ENCODE peak calls at places on chromosome 10, in four cellular contexts. One of them, this sample, is unnamed.
A peak's percentile ranks its signal among the peaks of the same experiment; 100 is the strongest.

GRCh38 chr10:52451817-52452216 is 137.7 kb downstream of the DKK1 start:
- DNase-seq in left ventricle myocardium inferior: no peak
- DNase-seq in aorta: no peak
- DNase-seq in heart right ventricle: no peak
- DNase-seq in this sample: no peak

GRCh38 chr10:13743101-13743693 is 156.4 kb downstream of the PRPF18 start:
- DNase-seq in aorta: no peak
- DNase-seq in left ventricle myocardium inferior: no peak
- DNase-seq in heart right ventricle: peak; percentile 49
- DNase-seq in this sample: no peak

GRCh38 chr10:67473850-67474633 is 222.0 kb downstream of the CTNNA3 start:
- DNase-seq in left ventricle myocardium inferior: no peak
- DNase-seq in aorta: no peak
- DNase-seq in heart right ventricle: no peak
- DNase-seq in this sample: no peak

GRCh38 chr10:77983384-77984341 is 45.7 kb downstream of the POLR3A start:
- DNase-seq in aorta: no peak
- DNase-seq in heart right ventricle: no peak
- DNase-seq in left ventricle myocardium inferior: no peak
- DNase-seq in this sample: peak; percentile 42

GRCh38 chr10:89515031-89515841 is 20.2 kb downstream of the SLC16A12 start:
- DNase-seq in heart right ventricle: peak; percentile 65
- DNase-seq in aorta: no peak
- DNase-seq in left ventricle myocardium inferior: no peak
- DNase-seq in this sample: no peak

GRCh38 chr10:86711237-86711956 is 43.1 kb downstream of the LDB3 start:
- DNase-seq in aorta: peak; percentile 96
- DNase-seq in heart right ventricle: peak; percentile 84
- DNase-seq in left ventricle myocardium inferior: peak; percentile 89
- DNase-seq in this sample: peak; percentile 66

GRCh38 chr10:109737626-109738025 is 185.7 kb downstream of the XPNPEP1 start:
- DNase-seq in left ventricle myocardium inferior: no peak
- DNase-seq in aorta: no peak
- DNase-seq in heart right ventricle: no peak
- DNase-seq in this sample: no peak

GRCh38 chr10:110547139-110547761 is 20.2 kb upstream of the SMC3 start:
- DNase-seq in heart right ventricle: peak; percentile 12
- DNase-seq in left ventricle myocardium inferior: no peak
- DNase-seq in aorta: no peak
- DNase-seq in this sample: no peak

GRCh38 chr10:119131512-119132240 is 27.8 kb downstream of the DENND10 start:
- DNase-seq in heart right ventricle: no peak
- DNase-seq in left ventricle myocardium inferior: no peak
- DNase-seq in aorta: no peak
- DNase-seq in this sample: no peak

GRCh38 chr10:126969310-126969709 is 64.1 kb downstream of the DOCK1 start:
- DNase-seq in aorta: no peak
- DNase-seq in left ventricle myocardium inferior: no peak
- DNase-seq in heart right ventricle: no peak
- DNase-seq in this sample: no peak

GRCh38 chr10:107733328-107733727 is 568.8 kb upstream of the SORCS1 start:
- DNase-seq in heart right ventricle: no peak
- DNase-seq in aorta: no peak
- DNase-seq in left ventricle myocardium inferior: no peak
- DNase-seq in this sample: no peak

GRCh38 chr10:2619472-2619871 is 447.9 kb upstream of the PFKP start:
- DNase-seq in aorta: no peak
- DNase-seq in left ventricle myocardium inferior: no peak
- DNase-seq in heart right ventricle: no peak
- DNase-seq in this sample: no peak

DNA sequence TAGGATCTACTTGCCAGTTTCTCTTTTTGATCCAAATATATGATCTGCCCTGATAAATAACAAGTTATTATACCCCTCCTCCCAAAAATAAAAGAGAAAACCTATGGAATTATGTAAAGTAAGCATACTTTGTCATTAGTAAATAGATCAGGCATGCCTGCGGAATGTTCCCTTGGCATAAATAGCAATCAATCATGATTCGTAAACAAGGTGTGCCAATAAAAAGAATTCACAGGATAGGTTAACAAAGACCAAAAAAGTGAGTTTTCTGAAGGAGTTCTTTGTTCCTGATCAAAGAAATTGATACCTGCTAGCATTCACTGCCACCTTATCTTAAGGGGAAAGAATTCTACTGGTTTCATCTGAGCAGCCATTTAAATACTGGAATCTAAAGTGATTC is 11.9 kb downstream of the ITGB1 start:
- DNase-seq in left ventricle myocardium inferior: no peak
- DNase-seq in heart right ventricle: no peak
- DNase-seq in aorta: no peak
- DNase-seq in this sample: no peak
- H3K27ac ChIP-seq in left ventricle myocardium inferior: no peak overlapping the region
- H3K27ac ChIP-seq in heart right ventricle: no peak overlapping the region
- H3K27ac ChIP-seq in aorta: no peak overlapping the region
- H3K27ac ChIP-seq in this sample: no peak overlapping the region

GRCh38 chr10:69669408-69669807 is 39.4 kb downstream of the FAM241B start:
- DNase-seq in left ventricle myocardium inferior: no peak
- DNase-seq in heart right ventricle: no peak
- DNase-seq in aorta: no peak
- DNase-seq in this sample: no peak
- H3K27ac ChIP-seq in left ventricle myocardium inferior: no peak overlapping the region
- H3K27ac ChIP-seq in heart right ventricle: no peak overlapping the region
- H3K27ac ChIP-seq in aorta: no peak overlapping the region
- H3K27ac ChIP-seq in this sample: no peak overlapping the region

GRCh38 chr10:18136056-18136916 is 3.9 kb upstream of the CACNB2 start:
- DNase-seq in left ventricle myocardium inferior: no peak
- DNase-seq in aorta: no peak
- DNase-seq in heart right ventricle: no peak
- DNase-seq in this sample: no peak
- H3K27ac ChIP-seq in left ventricle myocardium inferior: no peak overlapping the region
- H3K27ac ChIP-seq in aorta: no peak overlapping the region
- H3K27ac ChIP-seq in heart right ventricle: no peak overlapping the region
- H3K27ac ChIP-seq in this sample: no peak overlapping the region

GRCh38 chr10:24703700-24704099 is 20.0 kb downstream of the ARHGAP21 start:
- DNase-seq in aorta: no peak
- DNase-seq in heart right ventricle: no peak
- DNase-seq in left ventricle myocardium inferior: no peak
- DNase-seq in this sample: no peak
- H3K27ac ChIP-seq in aorta: no peak overlapping the region
- H3K27ac ChIP-seq in heart right ventricle: no peak overlapping the region
- H3K27ac ChIP-seq in left ventricle myocardium inferior: no peak overlapping the region
- H3K27ac ChIP-seq in this sample: no peak overlapping the region

GRCh38 chr10:8331387-8331786 is 276.9 kb downstream of the GATA3 start:
- DNase-seq in heart right ventricle: no peak
- DNase-seq in left ventricle myocardium inferior: no peak
- DNase-seq in aorta: no peak
- DNase-seq in this sample: no peak
- H3K27ac ChIP-seq in heart right ventricle: no peak overlapping the region
- H3K27ac ChIP-seq in left ventricle myocardium inferior: no peak overlapping the region
- H3K27ac ChIP-seq in aorta: no peak overlapping the region
- H3K27ac ChIP-seq in this sample: no peak overlapping the region

GRCh38 chr10:49136525-49136924 is 2.7 kb upstream of the FAM170B start:
- DNase-seq in left ventricle myocardium inferior: no peak
- DNase-seq in aorta: no peak
- DNase-seq in heart right ventricle: no peak
- DNase-seq in this sample: no peak

GRCh38 chr10:49139866-49140195 is 6.0 kb upstream of the FAM170B start:
- DNase-seq in heart right ventricle: peak; percentile 0
- DNase-seq in left ventricle myocardium inferior: no peak
- DNase-seq in aorta: peak; percentile 74
- DNase-seq in this sample: no peak

GRCh38 chr10:49139000-49139865 is 5.4 kb upstream of the FAM170B start:
- DNase-seq in left ventricle myocardium inferior: no peak
- DNase-seq in aorta: no peak
- DNase-seq in heart right ventricle: peak; percentile 13
- DNase-seq in this sample: no peak

GRCh38 chr10:49140306-49141175 is 6.7 kb upstream of the FAM170B start:
- DNase-seq in left ventricle myocardium inferior: no peak
- DNase-seq in heart right ventricle: peak; percentile 2
- DNase-seq in aorta: no peak
- DNase-seq in this sample: no peak

DNA sequence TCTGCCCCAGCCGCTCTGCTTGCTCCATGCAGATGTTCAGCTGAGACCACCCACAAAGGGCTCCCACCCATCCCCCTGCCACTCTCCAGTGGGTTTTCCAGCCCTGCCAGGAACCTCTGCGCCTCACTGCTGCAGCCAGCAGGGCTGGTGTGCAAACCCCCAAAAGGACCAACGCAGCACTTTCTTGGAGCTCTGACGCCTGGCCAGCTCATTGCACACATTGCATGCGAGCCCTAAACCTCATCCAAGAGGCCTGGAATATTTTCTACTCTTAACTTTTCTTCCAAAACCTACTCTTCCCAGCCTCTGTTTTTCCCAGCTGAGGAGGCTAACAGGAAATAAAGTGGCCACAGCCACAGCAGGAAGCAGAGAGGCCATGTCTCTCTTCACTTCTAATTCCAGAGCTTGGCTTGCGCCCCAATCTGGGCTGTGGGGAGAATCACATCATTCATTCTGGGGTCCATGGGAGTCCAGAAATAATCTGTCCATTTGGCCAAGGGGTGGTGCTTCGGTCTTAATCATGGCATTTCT is 4.6 kb upstream of the FAM170B start:
- DNase-seq in heart right ventricle: peak; percentile 36
- DNase-seq in left ventricle myocardium inferior: peak; percentile 49
- DNase-seq in aorta: no peak
- DNase-seq in this sample: no peak
- H3K27ac ChIP-seq in heart right ventricle: peak overlapping the region; percentile 69
- H3K27ac ChIP-seq in left ventricle myocardium inferior: peak overlapping the region; percentile 68
- H3K27ac ChIP-seq in aorta: no peak overlapping the region
- H3K27ac ChIP-seq in this sample: no peak overlapping the region

DNA sequence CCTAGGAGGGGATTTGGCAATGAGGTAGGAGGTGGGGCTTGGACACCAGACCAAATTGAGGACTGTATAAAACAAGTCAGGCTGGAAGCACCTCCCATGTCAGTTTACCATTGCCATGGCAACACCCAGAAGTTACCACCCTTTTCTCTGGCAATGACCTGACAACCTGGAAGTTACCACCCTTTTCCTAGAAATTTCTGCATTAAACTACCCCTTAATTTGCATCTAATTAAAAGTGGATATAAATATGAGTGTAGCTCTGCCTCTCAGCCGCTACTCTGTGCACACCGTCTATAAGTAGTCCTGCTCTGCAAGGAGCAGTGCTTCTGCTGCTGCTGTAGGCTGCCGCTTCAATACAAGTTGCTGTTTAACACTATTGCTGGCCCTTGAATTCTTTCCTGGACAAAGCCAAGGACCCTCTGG is 7.9 kb upstream of the BLNK start:
- DNase-seq in heart right ventricle: no peak
- DNase-seq in left ventricle myocardium inferior: no peak
- DNase-seq in aorta: no peak
- DNase-seq in this sample: no peak
- H3K27ac ChIP-seq in heart right ventricle: no peak overlapping the region
- H3K27ac ChIP-seq in left ventricle myocardium inferior: no peak overlapping the region
- H3K27ac ChIP-seq in aorta: no peak overlapping the region
- H3K27ac ChIP-seq in this sample: no peak overlapping the region

DNA sequence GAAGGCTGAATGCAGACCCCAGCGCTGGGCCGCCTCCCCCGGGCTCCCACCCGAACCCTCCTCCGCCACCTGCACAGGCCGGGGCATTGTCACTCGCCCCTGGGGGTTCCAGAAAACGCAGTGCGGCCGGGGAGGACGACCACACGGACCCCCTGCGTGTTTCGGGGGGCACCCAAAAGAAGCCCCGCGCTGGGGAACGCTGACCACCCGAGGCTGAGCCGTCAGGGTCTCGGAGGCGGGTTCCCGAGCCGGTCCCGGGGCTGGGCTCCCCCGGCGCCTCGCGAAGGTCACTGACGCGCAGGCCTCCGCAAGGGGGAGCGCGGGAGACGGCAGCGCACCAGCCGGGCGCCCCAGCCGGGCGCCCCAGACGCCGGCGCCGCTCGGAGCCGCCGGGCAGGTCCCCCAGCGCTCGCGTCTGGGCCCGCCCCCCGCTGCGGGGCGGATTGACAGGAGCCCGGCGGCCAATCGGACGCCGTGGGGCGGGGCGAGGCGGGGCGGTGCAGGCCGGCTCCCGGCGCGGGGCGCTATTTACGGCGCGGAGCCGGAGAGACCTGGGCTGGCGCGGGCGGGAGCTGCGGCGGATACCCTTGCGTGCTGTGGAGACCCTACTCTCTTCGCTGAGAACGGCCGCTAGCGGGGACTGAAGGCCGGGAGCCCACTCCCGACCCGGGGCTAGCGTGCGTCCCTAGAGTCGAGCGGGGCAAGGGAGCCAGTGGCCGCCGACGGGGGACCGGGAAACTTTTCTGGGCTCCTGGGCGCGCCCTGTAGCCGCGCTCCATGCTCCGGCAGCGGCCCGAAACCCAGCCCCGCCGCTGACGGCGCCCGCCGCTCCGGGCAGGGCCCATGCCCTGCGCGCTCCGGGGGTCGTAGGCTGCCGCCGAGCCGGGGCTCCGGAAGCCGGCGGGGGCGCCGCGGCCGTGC is at the start of gene BAMBI:
- DNase-seq in heart right ventricle: peak; percentile 89
- DNase-seq in left ventricle myocardium inferior: peak; percentile 93
- DNase-seq in aorta: peak; percentile 96
- DNase-seq in this sample: peak; percentile 88
- H3K27ac ChIP-seq in heart right ventricle: peak within 1 kb of the TSS; percentile 82
- H3K27ac ChIP-seq in left ventricle myocardium inferior: peak within 1 kb of the TSS; percentile 89
- H3K27ac ChIP-seq in aorta: peak within 1 kb of the TSS; percentile 85
- H3K27ac ChIP-seq in this sample: peak within 1 kb of the TSS; percentile 67

DNA sequence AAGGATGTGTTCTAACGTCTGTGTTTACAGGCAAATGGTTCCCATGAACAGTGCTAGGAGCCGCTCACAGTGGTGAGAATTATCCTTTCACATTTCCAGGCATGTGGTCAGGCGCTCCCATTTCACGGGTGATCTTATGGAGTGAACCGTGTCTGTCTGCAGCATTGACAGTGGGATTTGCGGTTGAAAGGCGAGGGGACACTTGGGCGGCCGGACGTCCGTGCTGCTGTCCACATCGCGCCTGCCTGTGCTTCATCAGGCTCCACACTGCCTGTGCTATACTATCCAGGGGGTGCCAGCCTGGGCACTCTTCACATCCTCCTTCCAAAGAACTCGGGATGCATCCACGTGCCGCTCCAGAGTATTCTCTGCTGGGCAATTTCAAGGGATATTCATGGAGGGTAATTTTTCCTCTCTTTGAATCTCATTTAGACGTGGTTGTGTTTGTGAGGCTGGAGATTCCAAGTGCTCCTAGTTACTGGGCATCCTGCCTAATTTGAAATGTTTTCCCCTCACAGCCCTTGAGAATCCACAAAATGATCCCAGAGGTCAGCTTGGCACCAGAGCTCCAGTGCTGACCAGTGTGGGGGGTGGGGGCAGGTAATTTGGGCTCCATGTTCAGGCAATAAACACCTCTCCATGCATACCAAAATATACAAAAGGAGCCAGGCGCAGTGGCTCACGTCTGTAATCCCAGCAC is 61.9 kb upstream of the EBF3 start:
- DNase-seq in aorta: peak; percentile 40
- DNase-seq in heart right ventricle: no peak
- DNase-seq in left ventricle myocardium inferior: no peak
- DNase-seq in this sample: no peak
- H3K27ac ChIP-seq in aorta: no peak overlapping the region
- H3K27ac ChIP-seq in heart right ventricle: no peak overlapping the region
- H3K27ac ChIP-seq in left ventricle myocardium inferior: no peak overlapping the region
- H3K27ac ChIP-seq in this sample: no peak overlapping the region

DNA sequence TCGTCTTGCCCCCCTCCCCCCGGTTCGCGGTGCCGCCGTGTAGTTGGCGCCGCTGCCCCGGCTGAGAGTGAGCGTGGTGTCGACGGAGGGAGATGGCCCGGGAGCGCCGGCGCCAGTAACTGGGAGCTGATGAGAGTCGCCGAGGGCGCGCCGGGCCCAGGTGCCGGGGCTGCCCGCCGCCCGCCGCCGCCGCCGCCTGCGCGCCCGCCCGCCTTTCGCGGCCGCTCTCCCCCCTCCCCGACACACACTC is 322 bp downstream of the WAC start:
- DNase-seq in aorta: no peak
- DNase-seq in heart right ventricle: no peak
- DNase-seq in left ventricle myocardium inferior: no peak
- DNase-seq in this sample: no peak
- H3K27ac ChIP-seq in aorta: peak overlapping the region; percentile 91
- H3K27ac ChIP-seq in heart right ventricle: peak overlapping the region; percentile 99
- H3K27ac ChIP-seq in left ventricle myocardium inferior: peak overlapping the region; percentile 100
- H3K27ac ChIP-seq in this sample: peak overlapping the region; percentile 100

This sample was measured in caudate nucleus.